ENCODE peak calls at places on chromosomes 11 and 22, in eight cellular contexts. One of them, this sample, is unnamed.

GRCh38 chr11:72237112-72237931 is 6.7 kb downstream of the PHOX2A start:
- DNase-seq in IMR-90: no peak
- DNase-seq in AG20443: no peak
- DNase-seq in heart right ventricle: peak; percentile 3
- DNase-seq in K562: no peak
- DNase-seq in dorsolateral prefrontal cortex: peak; percentile 24
- DNase-seq in NCI-H2081: no peak
- DNase-seq in activated gamma-delta T cell treated with Interleukin-2 at 50 U/mL for 16 hours: no peak
- DNase-seq in this sample: no peak

GRCh38 chr11:47987781-47988180 is 7.4 kb downstream of the PTPRJ start:
- DNase-seq in IMR-90: no peak
- DNase-seq in AG20443: no peak
- DNase-seq in heart right ventricle: no peak
- DNase-seq in K562: no peak
- DNase-seq in dorsolateral prefrontal cortex: no peak
- DNase-seq in NCI-H2081: no peak
- DNase-seq in activated gamma-delta T cell treated with Interleukin-2 at 50 U/mL for 16 hours: no peak
- DNase-seq in this sample: no peak

GRCh38 chr11:33178443-33179154 is 17.3 kb upstream of the CSTF3 start:
- DNase-seq in IMR-90: peak; percentile 75
- DNase-seq in AG20443: no peak
- DNase-seq in heart right ventricle: no peak
- DNase-seq in K562: no peak
- DNase-seq in dorsolateral prefrontal cortex: no peak
- DNase-seq in NCI-H2081: no peak
- DNase-seq in activated gamma-delta T cell treated with Interleukin-2 at 50 U/mL for 16 hours: no peak
- DNase-seq in this sample: no peak

GRCh38 chr11:46099973-46100335 is 21.3 kb downstream of the PHF21A start:
- DNase-seq in IMR-90: peak; percentile 41
- DNase-seq in AG20443: no peak
- DNase-seq in heart right ventricle: no peak
- DNase-seq in K562: no peak
- DNase-seq in dorsolateral prefrontal cortex: no peak
- DNase-seq in NCI-H2081: no peak
- DNase-seq in activated gamma-delta T cell treated with Interleukin-2 at 50 U/mL for 16 hours: no peak
- DNase-seq in this sample: no peak

GRCh38 chr22:49838771-49839717 is 11.4 kb upstream of the BRD1 start:
- DNase-seq in IMR-90: peak; percentile 33
- DNase-seq in AG20443: no peak
- DNase-seq in heart right ventricle: no peak
- DNase-seq in K562: no peak
- DNase-seq in dorsolateral prefrontal cortex: no peak
- DNase-seq in NCI-H2081: no peak
- DNase-seq in activated gamma-delta T cell treated with Interleukin-2 at 50 U/mL for 16 hours: peak; percentile 81
- DNase-seq in this sample: peak; percentile 43

GRCh38 chr11:122394326-122394725 is 261.2 kb upstream of the UBASH3B start:
- DNase-seq in IMR-90: no peak
- DNase-seq in AG20443: no peak
- DNase-seq in heart right ventricle: no peak
- DNase-seq in K562: no peak
- DNase-seq in dorsolateral prefrontal cortex: peak; percentile 41
- DNase-seq in NCI-H2081: no peak
- DNase-seq in activated gamma-delta T cell treated with Interleukin-2 at 50 U/mL for 16 hours: no peak
- DNase-seq in this sample: no peak

GRCh38 chr11:6377902-6378694 is 12.2 kb upstream of the SMPD1 start:
- DNase-seq in IMR-90: no peak
- DNase-seq in AG20443: no peak
- DNase-seq in heart right ventricle: no peak
- DNase-seq in K562: no peak
- DNase-seq in dorsolateral prefrontal cortex: no peak
- DNase-seq in NCI-H2081: no peak
- DNase-seq in activated gamma-delta T cell treated with Interleukin-2 at 50 U/mL for 16 hours: no peak
- DNase-seq in this sample: no peak

GRCh38 chr11:86990079-86990478 is 34.9 kb upstream of the FZD4 start:
- DNase-seq in IMR-90: peak; percentile 21
- DNase-seq in AG20443: no peak
- DNase-seq in heart right ventricle: no peak
- DNase-seq in K562: no peak
- DNase-seq in dorsolateral prefrontal cortex: no peak
- DNase-seq in NCI-H2081: no peak
- DNase-seq in activated gamma-delta T cell treated with Interleukin-2 at 50 U/mL for 16 hours: no peak
- DNase-seq in this sample: no peak

GRCh38 chr11:56841210-56841810 is 92.8 kb upstream of the OR9G4 start:
- DNase-seq in IMR-90: peak; percentile 56
- DNase-seq in AG20443: peak; percentile 66
- DNase-seq in heart right ventricle: peak; percentile 40
- DNase-seq in K562: peak; percentile 38
- DNase-seq in dorsolateral prefrontal cortex: peak; percentile 40
- DNase-seq in NCI-H2081: peak; percentile 3
- DNase-seq in activated gamma-delta T cell treated with Interleukin-2 at 50 U/mL for 16 hours: no peak
- DNase-seq in this sample: peak; percentile 15

GRCh38 chr11:79412761-79413160 is 28.1 kb downstream of the TENM4 start:
- DNase-seq in IMR-90: peak; percentile 18
- DNase-seq in AG20443: no peak
- DNase-seq in heart right ventricle: no peak
- DNase-seq in K562: no peak
- DNase-seq in dorsolateral prefrontal cortex: no peak
- DNase-seq in NCI-H2081: no peak
- DNase-seq in activated gamma-delta T cell treated with Interleukin-2 at 50 U/mL for 16 hours: no peak
- DNase-seq in this sample: no peak

GRCh38 chr11:114291381-114291780 is 4.8 kb upstream of the NNMT start:
- DNase-seq in IMR-90: peak; percentile 66
- DNase-seq in AG20443: peak; percentile 68
- DNase-seq in heart right ventricle: no peak
- DNase-seq in K562: no peak
- DNase-seq in dorsolateral prefrontal cortex: no peak
- DNase-seq in NCI-H2081: no peak
- DNase-seq in activated gamma-delta T cell treated with Interleukin-2 at 50 U/mL for 16 hours: no peak
- DNase-seq in this sample: no peak

GRCh38 chr11:12238420-12238819 is 128.0 kb downstream of the MICAL2 start:
- DNase-seq in IMR-90: no peak
- DNase-seq in AG20443: no peak
- DNase-seq in heart right ventricle: no peak
- DNase-seq in K562: no peak
- DNase-seq in dorsolateral prefrontal cortex: no peak
- DNase-seq in NCI-H2081: no peak
- DNase-seq in activated gamma-delta T cell treated with Interleukin-2 at 50 U/mL for 16 hours: no peak
- DNase-seq in this sample: no peak

GRCh38 chr11:7686761-7687160 is 13.5 kb upstream of the CYB5R2 start:
- DNase-seq in IMR-90: no peak
- DNase-seq in AG20443: no peak
- DNase-seq in heart right ventricle: no peak
- DNase-seq in K562: no peak
- DNase-seq in dorsolateral prefrontal cortex: no peak
- DNase-seq in NCI-H2081: no peak
- DNase-seq in activated gamma-delta T cell treated with Interleukin-2 at 50 U/mL for 16 hours: no peak
- DNase-seq in this sample: no peak

GRCh38 chr11:47256374-47256773 is 1.4 kb upstream of the NR1H3 start:
- DNase-seq in IMR-90: no peak
- DNase-seq in AG20443: no peak
- DNase-seq in heart right ventricle: no peak
- DNase-seq in K562: no peak
- DNase-seq in dorsolateral prefrontal cortex: no peak
- DNase-seq in NCI-H2081: no peak
- DNase-seq in activated gamma-delta T cell treated with Interleukin-2 at 50 U/mL for 16 hours: no peak
- DNase-seq in this sample: no peak

GRCh38 chr22:20036119-20036518 is 15.2 kb downstream of the TANGO2 start:
- DNase-seq in IMR-90: no peak
- DNase-seq in AG20443: no peak
- DNase-seq in heart right ventricle: no peak
- DNase-seq in K562: no peak
- DNase-seq in dorsolateral prefrontal cortex: no peak
- DNase-seq in NCI-H2081: no peak
- DNase-seq in activated gamma-delta T cell treated with Interleukin-2 at 50 U/mL for 16 hours: no peak
- DNase-seq in this sample: no peak

GRCh38 chr11:9565822-9566560 is 7.5 kb upstream of the WEE1 start:
- DNase-seq in IMR-90: peak; percentile 100
- DNase-seq in AG20443: peak; percentile 89
- DNase-seq in heart right ventricle: peak; percentile 57
- DNase-seq in K562: peak; percentile 88
- DNase-seq in dorsolateral prefrontal cortex: no peak
- DNase-seq in NCI-H2081: peak; percentile 55
- DNase-seq in activated gamma-delta T cell treated with Interleukin-2 at 50 U/mL for 16 hours: peak; percentile 38
- DNase-seq in this sample: no peak

GRCh38 chr11:63536669-63537292 is at the start of gene PLAAT4:
- DNase-seq in IMR-90: peak; percentile 58
- DNase-seq in AG20443: peak; percentile 71
- DNase-seq in heart right ventricle: peak; percentile 31
- DNase-seq in K562: peak; percentile 45
- DNase-seq in dorsolateral prefrontal cortex: peak; percentile 52
- DNase-seq in NCI-H2081: no peak
- DNase-seq in activated gamma-delta T cell treated with Interleukin-2 at 50 U/mL for 16 hours: no peak
- DNase-seq in this sample: peak; percentile 23

GRCh38 chr22:37335819-37336199 is 53.5 kb downstream of the CYTH4 start:
- DNase-seq in IMR-90: no peak
- DNase-seq in AG20443: no peak
- DNase-seq in heart right ventricle: no peak
- DNase-seq in K562: no peak
- DNase-seq in dorsolateral prefrontal cortex: no peak
- DNase-seq in NCI-H2081: no peak
- DNase-seq in activated gamma-delta T cell treated with Interleukin-2 at 50 U/mL for 16 hours: no peak
- DNase-seq in this sample: no peak

GRCh38 chr11:75733346-75734107 is 15.9 kb downstream of the MOGAT2 start:
- DNase-seq in IMR-90: no peak
- DNase-seq in AG20443: no peak
- DNase-seq in heart right ventricle: no peak
- DNase-seq in K562: no peak
- DNase-seq in dorsolateral prefrontal cortex: no peak
- DNase-seq in NCI-H2081: no peak
- DNase-seq in activated gamma-delta T cell treated with Interleukin-2 at 50 U/mL for 16 hours: no peak
- DNase-seq in this sample: no peak

GRCh38 chr11:103091441-103091809 is 535 bp downstream of the DCUN1D5 start:
- DNase-seq in IMR-90: peak; percentile 41
- DNase-seq in AG20443: peak; percentile 48
- DNase-seq in heart right ventricle: peak; percentile 9
- DNase-seq in K562: peak; percentile 62
- DNase-seq in dorsolateral prefrontal cortex: peak; percentile 39
- DNase-seq in NCI-H2081: peak; percentile 10
- DNase-seq in activated gamma-delta T cell treated with Interleukin-2 at 50 U/mL for 16 hours: peak; percentile 16
- DNase-seq in this sample: peak; percentile 20

GRCh38 chr11:83816572-83817187 is 530.5 kb upstream of the CCDC90B start:
- DNase-seq in IMR-90: peak; percentile 42
- DNase-seq in AG20443: peak; percentile 30
- DNase-seq in heart right ventricle: no peak
- DNase-seq in K562: peak; percentile 12
- DNase-seq in dorsolateral prefrontal cortex: no peak
- DNase-seq in NCI-H2081: peak; percentile 14
- DNase-seq in activated gamma-delta T cell treated with Interleukin-2 at 50 U/mL for 16 hours: no peak
- DNase-seq in this sample: no peak

GRCh38 chr11:117070016-117070415 is 28.2 kb downstream of the SIK3 start:
- DNase-seq in IMR-90: peak; percentile 24
- DNase-seq in AG20443: no peak
- DNase-seq in heart right ventricle: no peak
- DNase-seq in K562: no peak
- DNase-seq in dorsolateral prefrontal cortex: no peak
- DNase-seq in NCI-H2081: no peak
- DNase-seq in activated gamma-delta T cell treated with Interleukin-2 at 50 U/mL for 16 hours: no peak
- DNase-seq in this sample: no peak

GRCh38 chr11:117179048-117179999 is 781 bp downstream of the SIDT2 start:
- DNase-seq in IMR-90: no peak
- DNase-seq in AG20443: peak; percentile 52
- DNase-seq in heart right ventricle: peak; percentile 63
- DNase-seq in K562: peak; percentile 65
- DNase-seq in dorsolateral prefrontal cortex: no peak
- DNase-seq in NCI-H2081: no peak
- DNase-seq in activated gamma-delta T cell treated with Interleukin-2 at 50 U/mL for 16 hours: peak; percentile 42
- DNase-seq in this sample: no peak